ENCODE peak calls at places on chromosomes 6 and 20, in five cellular contexts. One of them, this sample, is unnamed.

GRCh38 chr6:1761472-1761871 is 151.8 kb downstream of the FOXC1 start:
- DNase-seq in BJ: no peak
- DNase-seq in heart right ventricle: no peak
- DNase-seq in fibroblast of lung: no peak
- DNase-seq in kidney epithelial cell: no peak
- DNase-seq in this sample: no peak

GRCh38 chr6:15763827-15764226 is 101.0 kb upstream of the DTNBP1 start:
- DNase-seq in BJ: no peak
- DNase-seq in heart right ventricle: peak
- DNase-seq in fibroblast of lung: peak
- DNase-seq in kidney epithelial cell: peak
- DNase-seq in this sample: peak

GRCh38 chr6:150069707-150070106 is 786 bp upstream of the ULBP3 start:
- DNase-seq in BJ: no peak
- DNase-seq in heart right ventricle: no peak
- DNase-seq in fibroblast of lung: peak
- DNase-seq in kidney epithelial cell: no peak
- DNase-seq in this sample: no peak

GRCh38 chr6:75893058-75893775 is 144.2 kb downstream of the MYO6 start:
- DNase-seq in BJ: peak
- DNase-seq in heart right ventricle: no peak
- DNase-seq in fibroblast of lung: peak
- DNase-seq in kidney epithelial cell: peak
- DNase-seq in this sample: peak

GRCh38 chr20:35490736-35491181 is 35.4 kb downstream of the CEP250 start:
- DNase-seq in BJ: no peak
- DNase-seq in heart right ventricle: no peak
- DNase-seq in fibroblast of lung: no peak
- DNase-seq in kidney epithelial cell: no peak
- DNase-seq in this sample: no peak

GRCh38 chr20:25539742-25540201 is 45.6 kb downstream of the NINL start:
- DNase-seq in BJ: no peak
- DNase-seq in heart right ventricle: no peak
- DNase-seq in fibroblast of lung: peak
- DNase-seq in kidney epithelial cell: no peak
- DNase-seq in this sample: no peak

GRCh38 chr6:126914172-126914571 is 204.3 kb upstream of the RSPO3 start:
- DNase-seq in BJ: no peak
- DNase-seq in heart right ventricle: no peak
- DNase-seq in fibroblast of lung: no peak
- DNase-seq in kidney epithelial cell: no peak
- DNase-seq in this sample: no peak

GRCh38 chr6:140003217-140003616 is 628.8 kb upstream of the CITED2 start:
- DNase-seq in BJ: no peak
- DNase-seq in heart right ventricle: no peak
- DNase-seq in fibroblast of lung: no peak
- DNase-seq in kidney epithelial cell: no peak
- DNase-seq in this sample: no peak

GRCh38 chr6:14713008-14713452 is 532.8 kb upstream of the JARID2 start:
- DNase-seq in BJ: peak
- DNase-seq in heart right ventricle: peak
- DNase-seq in fibroblast of lung: peak
- DNase-seq in kidney epithelial cell: no peak
- DNase-seq in this sample: peak

GRCh38 chr6:137160763-137161162 is 12.7 kb downstream of the IL22RA2 start:
- DNase-seq in BJ: no peak
- DNase-seq in heart right ventricle: no peak
- DNase-seq in fibroblast of lung: no peak
- DNase-seq in kidney epithelial cell: no peak
- DNase-seq in this sample: no peak

GRCh38 chr6:18293192-18293904 is 29.0 kb upstream of the DEK start:
- DNase-seq in BJ: peak
- DNase-seq in heart right ventricle: no peak
- DNase-seq in fibroblast of lung: no peak
- DNase-seq in kidney epithelial cell: no peak
- DNase-seq in this sample: no peak

GRCh38 chr6:17311595-17312311 is 30.6 kb downstream of the RBM24 start:
- DNase-seq in BJ: no peak
- DNase-seq in heart right ventricle: peak
- DNase-seq in fibroblast of lung: peak
- DNase-seq in kidney epithelial cell: no peak
- DNase-seq in this sample: no peak

GRCh38 chr6:168671863-168672546 is 231.0 kb downstream of the SMOC2 start:
- DNase-seq in BJ: no peak
- DNase-seq in heart right ventricle: no peak
- DNase-seq in fibroblast of lung: no peak
- DNase-seq in kidney epithelial cell: no peak
- DNase-seq in this sample: no peak

GRCh38 chr6:26439151-26439550 is 1.2 kb upstream of the BTN3A3 start:
- DNase-seq in BJ: no peak
- DNase-seq in heart right ventricle: no peak
- DNase-seq in fibroblast of lung: no peak
- DNase-seq in kidney epithelial cell: no peak
- DNase-seq in this sample: no peak

GRCh38 chr6:161418458-161418945 is 144.6 kb upstream of the AGPAT4 start:
- DNase-seq in BJ: peak
- DNase-seq in heart right ventricle: peak
- DNase-seq in fibroblast of lung: peak
- DNase-seq in kidney epithelial cell: peak
- DNase-seq in this sample: peak

GRCh38 chr6:40286027-40286426 is 301.1 kb downstream of the LRFN2 start:
- DNase-seq in BJ: no peak
- DNase-seq in heart right ventricle: no peak
- DNase-seq in fibroblast of lung: no peak
- DNase-seq in kidney epithelial cell: no peak
- DNase-seq in this sample: no peak

GRCh38 chr6:137968468-137968804 is 101.4 kb downstream of the TNFAIP3 start:
- DNase-seq in BJ: no peak
- DNase-seq in heart right ventricle: no peak
- DNase-seq in fibroblast of lung: no peak
- DNase-seq in kidney epithelial cell: no peak
- DNase-seq in this sample: no peak

GRCh38 chr6:170134077-170135040 is 156.5 kb downstream of the DLL1 start:
- DNase-seq in BJ: no peak
- DNase-seq in heart right ventricle: peak
- DNase-seq in fibroblast of lung: no peak
- DNase-seq in kidney epithelial cell: no peak
- DNase-seq in this sample: no peak

GRCh38 chr6:100230115-100230975 is 234.4 kb downstream of the SIM1 start:
- DNase-seq in BJ: no peak
- DNase-seq in heart right ventricle: no peak
- DNase-seq in fibroblast of lung: no peak
- DNase-seq in kidney epithelial cell: no peak
- DNase-seq in this sample: peak

GRCh38 chr6:169950558-169950957 is 199.1 kb downstream of the ERMARD start:
- DNase-seq in BJ: no peak
- DNase-seq in heart right ventricle: no peak
- DNase-seq in fibroblast of lung: peak
- DNase-seq in kidney epithelial cell: no peak
- DNase-seq in this sample: no peak

GRCh38 chr6:169283924-169284323 is 30.3 kb upstream of the THBS2 start:
- DNase-seq in BJ: no peak
- DNase-seq in heart right ventricle: no peak
- DNase-seq in fibroblast of lung: peak
- DNase-seq in kidney epithelial cell: no peak
- DNase-seq in this sample: no peak

GRCh38 chr20:57651977-57652864 is 32.0 kb upstream of the ZBP1 start:
- DNase-seq in BJ: no peak
- DNase-seq in heart right ventricle: peak
- DNase-seq in fibroblast of lung: no peak
- DNase-seq in kidney epithelial cell: no peak
- DNase-seq in this sample: no peak

DNA sequence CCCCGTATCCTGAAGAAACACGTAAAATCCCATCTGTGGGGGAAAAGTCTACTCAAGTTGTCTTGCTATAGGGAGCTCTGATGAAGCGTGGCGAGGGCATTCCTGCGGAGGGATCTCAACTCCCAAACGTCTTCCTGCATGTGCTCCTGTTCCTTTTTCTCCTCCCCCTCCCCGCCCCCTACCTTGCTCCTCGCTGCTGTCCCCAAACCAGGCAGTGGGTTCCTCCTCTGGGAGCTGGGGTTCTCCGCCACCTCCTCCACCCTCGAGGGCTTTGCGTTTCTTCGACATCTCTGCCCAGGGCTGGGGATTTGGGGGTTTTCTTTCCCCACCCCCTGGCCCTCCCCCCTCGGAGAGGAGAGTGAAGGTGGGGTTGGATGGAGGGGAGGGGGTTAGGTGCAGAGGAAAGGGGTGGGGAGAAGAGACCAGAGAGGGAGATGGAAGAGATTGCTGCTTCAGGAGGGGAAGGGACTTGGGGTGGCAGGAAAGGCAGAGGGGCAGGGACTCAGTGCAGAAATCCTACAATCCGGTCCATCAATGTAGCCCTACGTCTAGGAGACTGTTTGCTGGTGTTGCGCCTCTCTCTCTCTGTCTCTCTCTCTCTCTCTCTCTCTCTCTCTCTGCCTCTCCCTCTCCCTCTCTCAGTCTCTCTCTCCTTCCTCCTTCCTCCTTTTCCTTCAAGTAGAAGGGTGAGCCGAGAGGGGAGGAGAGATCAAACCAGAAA is 181.6 kb downstream of the TBXT start:
- DNase-seq in BJ: no peak
- DNase-seq in heart right ventricle: no peak
- DNase-seq in fibroblast of lung: no peak
- DNase-seq in kidney epithelial cell: no peak
- DNase-seq in this sample: no peak
- H3K4me3 ChIP-seq in BJ: no peak
- H3K4me3 ChIP-seq in heart right ventricle: peak
- H3K4me3 ChIP-seq in fibroblast of lung: no peak
- H3K4me3 ChIP-seq in kidney epithelial cell: no peak
- H3K4me3 ChIP-seq in this sample: no peak

DNA sequence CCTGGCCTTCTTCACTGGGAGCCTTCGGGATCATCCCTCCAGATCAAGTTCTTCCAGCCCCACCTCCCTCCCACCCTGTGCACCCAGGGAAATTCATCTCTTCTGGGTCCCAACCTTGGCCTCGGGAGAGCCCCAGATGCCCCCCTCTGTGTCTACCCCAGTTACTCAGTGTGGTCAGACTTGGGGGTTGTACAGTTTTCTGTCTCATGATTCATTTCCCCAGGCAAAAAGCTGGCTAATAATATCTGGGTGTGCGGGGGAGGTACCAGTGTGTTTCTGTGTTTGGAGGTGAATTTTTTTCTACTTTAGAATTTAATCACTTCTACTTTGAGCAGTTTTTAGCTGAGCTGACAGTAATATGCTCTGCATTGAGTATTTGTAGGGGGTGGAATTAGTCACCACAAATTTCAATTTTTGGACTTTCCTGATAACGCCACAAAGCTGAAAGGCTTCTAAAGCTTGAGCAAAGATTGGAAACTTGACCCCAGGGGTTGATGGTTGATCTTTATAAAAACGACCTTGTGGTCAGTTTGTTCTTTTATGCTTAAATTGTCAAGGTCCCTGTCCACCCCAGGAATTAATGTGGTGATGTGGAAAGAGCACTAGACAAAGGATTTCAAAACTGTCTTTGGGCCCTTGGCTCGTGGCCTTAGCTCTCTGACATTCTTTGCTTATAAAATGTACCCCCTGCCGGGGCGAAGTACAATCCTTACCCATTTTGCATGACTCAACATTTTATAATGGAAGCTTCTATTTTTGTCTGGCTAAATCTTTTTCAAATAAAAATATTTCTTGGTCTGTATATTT is 284.7 kb upstream of the TAB2 start:
- DNase-seq in BJ: peak
- DNase-seq in heart right ventricle: no peak
- DNase-seq in fibroblast of lung: peak
- DNase-seq in kidney epithelial cell: no peak
- DNase-seq in this sample: peak
- H3K4me3 ChIP-seq in BJ: no peak
- H3K4me3 ChIP-seq in heart right ventricle: no peak
- H3K4me3 ChIP-seq in fibroblast of lung: no peak
- H3K4me3 ChIP-seq in kidney epithelial cell: no peak
- H3K4me3 ChIP-seq in this sample: no peak

GRCh38 chr6:10880366-10880765 is 1.5 kb downstream of the GCM2 start:
- DNase-seq in BJ: no peak
- DNase-seq in heart right ventricle: no peak
- DNase-seq in fibroblast of lung: no peak
- DNase-seq in kidney epithelial cell: no peak
- DNase-seq in this sample: no peak
- H3K4me3 ChIP-seq in BJ: no peak
- H3K4me3 ChIP-seq in heart right ventricle: no peak
- H3K4me3 ChIP-seq in fibroblast of lung: no peak
- H3K4me3 ChIP-seq in kidney epithelial cell: no peak
- H3K4me3 ChIP-seq in this sample: no peak

GRCh38 chr6:109383438-109383940 is 1.2 kb upstream of the CD164 start:
- DNase-seq in BJ: no peak
- DNase-seq in heart right ventricle: no peak
- DNase-seq in fibroblast of lung: no peak
- DNase-seq in kidney epithelial cell: no peak
- DNase-seq in this sample: no peak
- H3K4me3 ChIP-seq in BJ: peak
- H3K4me3 ChIP-seq in heart right ventricle: peak
- H3K4me3 ChIP-seq in fibroblast of lung: peak
- H3K4me3 ChIP-seq in kidney epithelial cell: peak
- H3K4me3 ChIP-seq in this sample: peak

GRCh38 chr6:25133479-25133878 is 145.7 kb upstream of the CARMIL1 start:
- DNase-seq in BJ: no peak
- DNase-seq in heart right ventricle: no peak
- DNase-seq in fibroblast of lung: no peak
- DNase-seq in kidney epithelial cell: no peak
- DNase-seq in this sample: no peak

GRCh38 chr6:25137497-25137896 is 141.7 kb upstream of the CARMIL1 start:
- DNase-seq in BJ: no peak
- DNase-seq in heart right ventricle: no peak
- DNase-seq in fibroblast of lung: no peak
- DNase-seq in kidney epithelial cell: no peak
- DNase-seq in this sample: no peak

GRCh38 chr6:25138024-25138696 is 141.0 kb upstream of the CARMIL1 start:
- DNase-seq in BJ: peak
- DNase-seq in heart right ventricle: peak
- DNase-seq in fibroblast of lung: peak
- DNase-seq in kidney epithelial cell: no peak
- DNase-seq in this sample: peak

GRCh38 chr6:25138697-25139051 is 140.5 kb upstream of the CARMIL1 start:
- DNase-seq in BJ: no peak
- DNase-seq in heart right ventricle: no peak
- DNase-seq in fibroblast of lung: peak
- DNase-seq in kidney epithelial cell: no peak
- DNase-seq in this sample: no peak

DNA sequence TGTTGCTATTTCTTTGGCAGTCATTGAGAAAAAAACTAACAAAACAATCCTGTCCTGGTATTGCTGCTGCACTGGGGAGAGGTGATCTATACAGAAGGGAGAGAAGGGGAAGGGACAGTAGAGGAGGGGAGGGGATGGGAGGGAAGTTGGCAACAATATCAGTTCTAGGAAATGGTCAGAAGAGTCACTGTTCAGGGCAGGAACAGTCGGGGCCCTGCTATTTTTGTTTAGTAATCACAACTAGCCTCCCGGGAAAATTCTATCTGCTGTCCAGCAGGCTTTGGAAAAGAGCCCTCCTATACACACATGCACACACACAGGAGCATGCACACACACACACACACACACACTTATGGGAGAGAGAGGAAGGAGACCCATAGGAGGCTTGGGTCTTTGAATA is 142.3 kb upstream of the CARMIL1 start:
- DNase-seq in BJ: no peak
- DNase-seq in heart right ventricle: peak
- DNase-seq in fibroblast of lung: no peak
- DNase-seq in kidney epithelial cell: no peak
- DNase-seq in this sample: no peak
- H3K4me3 ChIP-seq in BJ: no peak
- H3K4me3 ChIP-seq in heart right ventricle: peak
- H3K4me3 ChIP-seq in fibroblast of lung: no peak
- H3K4me3 ChIP-seq in kidney epithelial cell: no peak
- H3K4me3 ChIP-seq in this sample: no peak

GRCh38 chr20:52105573-52106422 is 85.8 kb downstream of the ZFP64 start:
- DNase-seq in BJ: no peak
- DNase-seq in heart right ventricle: no peak
- DNase-seq in fibroblast of lung: peak
- DNase-seq in kidney epithelial cell: no peak
- DNase-seq in this sample: no peak
- H3K4me3 ChIP-seq in BJ: peak
- H3K4me3 ChIP-seq in heart right ventricle: peak
- H3K4me3 ChIP-seq in fibroblast of lung: peak
- H3K4me3 ChIP-seq in kidney epithelial cell: peak
- H3K4me3 ChIP-seq in this sample: peak

This sample was measured in skeletal muscle cell.